ENCODE peak calls at places on chromosomes 5 and 9, in four cellular contexts. N is astrocyte of the cerebellum, I is PC-9, E is left cardiac atrium. C is an unnamed sample.

GRCh38 chr5:125457617-125458016 is 711.2 kb upstream of the ZNF608 start:
- DNase-seq in E (no peak), I (no peak), N (no peak), C (no peak)

GRCh38 chr5:177117441-177118045 is 16.0 kb upstream of the NSD1 start:
- DNase-seq in N (no peak), I (no peak), E (no peak), C (no peak)

GRCh38 chr9:91758491-91758981 is 191.5 kb downstream of the ROR2 start:
- DNase-seq in E (no peak), N (no peak), I (peak), C (no peak)

GRCh38 chr9:131443648-131444047 is 49.8 kb downstream of the PRRC2B start:
- DNase-seq in E (no peak), I (no peak), N (no peak), C (no peak)

GRCh38 chr5:84634256-84634655 is 249.6 kb upstream of the EDIL3 start:
- DNase-seq in I (no peak), N (peak), E (no peak), C (no peak)

GRCh38 chr5:141934099-141934844 is 10.6 kb downstream of the DELE1 start:
- DNase-seq in I (no peak), N (no peak), E (peak), C (no peak)

GRCh38 chr5:149172709-149173505 is 31.6 kb downstream of the ABLIM3 start:
- DNase-seq in N (no peak), E (no peak), I (no peak), C (no peak)

GRCh38 chr9:132644251-132644650 is 25.5 kb downstream of the DDX31 start:
- DNase-seq in E (no peak), N (no peak), I (no peak), C (no peak)

GRCh38 chr9:20623021-20623747 is 885 bp upstream of the MLLT3 start:
- DNase-seq in E (peak), N (no peak), I (no peak), C (peak)

GRCh38 chr9:19271081-19271480 is 40.6 kb downstream of the DENND4C start:
- DNase-seq in E (no peak), I (no peak), N (no peak), C (no peak)

GRCh38 chr9:35615981-35616680 is 2.1 kb downstream of the CD72 start:
- DNase-seq in I (no peak), E (no peak), N (no peak), C (no peak)

GRCh38 chr5:96049398-96050272 is 88.0 kb upstream of the ELL2 start:
- DNase-seq in N (no peak), I (no peak), E (no peak), C (no peak)

GRCh38 chr9:109499631-109500120 is 1.6 kb upstream of the PTPN3 start:
- DNase-seq in E (peak), I (peak), N (no peak), C (no peak)

GRCh38 chr5:122845253-122846050 is at the start of gene SNX24:
- DNase-seq in I (peak), N (no peak), E (peak), C (peak)

GRCh38 chr5:77560677-77561263 is 68.7 kb upstream of the WDR41 start:
- DNase-seq in E (no peak), N (peak), I (no peak), C (no peak)

GRCh38 chr5:157596449-157596848 is 20.9 kb upstream of the ADAM19 start:
- DNase-seq in E (no peak), N (no peak), I (no peak), C (no peak)

GRCh38 chr5:87944553-87945320 is 323.9 kb downstream of the TMEM161B start:
- DNase-seq in I (no peak), N (peak), E (peak), C (no peak)

GRCh38 chr5:107781451-107781850 is 110.7 kb upstream of the EFNA5 start:
- DNase-seq in N (peak), I (no peak), E (no peak), C (no peak)

GRCh38 chr5:108366500-108366899 is 15.4 kb downstream of the FBXL17 start:
- DNase-seq in E (no peak), I (no peak), N (no peak), C (no peak)

GRCh38 chr9:33877727-33878489 is 60.9 kb downstream of the UBE2R2 start:
- DNase-seq in I (no peak), E (no peak), N (no peak), C (no peak)

GRCh38 chr5:134902071-134902801 is 2.7 kb upstream of the PCBD2 start:
- DNase-seq in E (no peak), N (no peak), I (no peak), C (no peak)

GRCh38 chr9:89350988-89351557 is 32.8 kb downstream of the SECISBP2 start:
- DNase-seq in N (no peak), I (no peak), E (no peak), C (no peak)

GRCh38 chr9:124260769-124261603 is 3.2 kb downstream of the NEK6 start:
- DNase-seq in E (peak), N (no peak), I (peak), C (no peak)

GRCh38 chr5:153352685-153353219 is 137.7 kb upstream of the GRIA1 start:
- DNase-seq in E (no peak), N (peak), I (no peak), C (no peak)

GRCh38 chr9:103533318-103533717 is 538.2 kb downstream of the CYLC2 start:
- DNase-seq in N (no peak), E (no peak), I (no peak), C (no peak)

GRCh38 chr9:109816490-109816889 is 36.5 kb downstream of the PALM2AKAP2 start:
- DNase-seq in I (peak), E (no peak), N (peak), C (no peak)

GRCh38 chr9:78788101-78788500 is 491.2 kb downstream of the PSAT1 start:
- DNase-seq in E (no peak), I (no peak), N (peak), C (no peak)

GRCh38 chr5:159049844-159050318 is 49.8 kb downstream of the EBF1 start:
- DNase-seq in I (no peak), N (peak), E (no peak), C (no peak)

GRCh38 chr5:4386152-4386551 is 754.0 kb upstream of the ADAMTS16 start:
- DNase-seq in I (no peak), N (no peak), E (no peak), C (no peak)

GRCh38 chr9:126813072-126813471 is 8.2 kb downstream of the ZBTB43 start:
- DNase-seq in I (no peak), N (no peak), E (no peak), C (no peak)

GRCh38 chr9:15423328-15423985 is 781 bp downstream of the SNAPC3 start:
- DNase-seq in E (no peak), I (no peak), N (peak), C (no peak)

GRCh38 chr5:359301-359897 is 37.9 kb downstream of the AHRR start:
- DNase-seq in N (no peak), E (no peak), I (no peak), C (no peak)

GRCh38 chr5:57724836-57725235 is 242.2 kb upstream of the ACTBL2 start:
- DNase-seq in I (no peak), E (no peak), N (no peak), C (no peak)

GRCh38 chr5:173944512-173944911 is 44.5 kb upstream of the C5orf47 start:
- DNase-seq in E (no peak), N (no peak), I (no peak), C (no peak)

GRCh38 chr5:68239485-68239884 is 23.9 kb downstream of the PIK3R1 start:
- DNase-seq in N (peak), I (no peak), E (peak), C (peak)

C was measured in activated CD4-positive, CD25-positive, alpha-beta regulatory T cell treated with anti-CD3 and anti-CD28 coated beads, Interleukin-2, amount 50 U/mL, for 16 hours.